ENCODE peak calls at places on chromosomes 1 and 21, in ten cellular contexts. One of them, this sample, is unnamed. For H3K4me1, the result is how much of the 10 kb centered on the place peaks cover.

GRCh38 chr1:195591917-195592672 is 1016.1 kb downstream of the KCNT2 start:
- DNase-seq in neural progenitor cell: no peak
- DNase-seq in kidney: no peak
- DNase-seq in fibroblast of lung: peak
- DNase-seq in IMR-90: peak
- DNase-seq in endothelial cell of umbilical vein: no peak
- DNase-seq in K562: no peak
- DNase-seq in mammary epithelial cell: peak
- DNase-seq in colonic mucosa: no peak
- DNase-seq in HepG2: no peak
- DNase-seq in this sample: no peak

GRCh38 chr1:36534711-36535412 is 52.1 kb upstream of the CSF3R start:
- DNase-seq in neural progenitor cell: no peak
- DNase-seq in kidney: no peak
- DNase-seq in fibroblast of lung: no peak
- DNase-seq in IMR-90: no peak
- DNase-seq in endothelial cell of umbilical vein: no peak
- DNase-seq in K562: no peak
- DNase-seq in mammary epithelial cell: no peak
- DNase-seq in colonic mucosa: no peak
- DNase-seq in HepG2: no peak
- DNase-seq in this sample: no peak

GRCh38 chr1:3185896-3186525 is 117.0 kb downstream of the PRDM16 start:
- DNase-seq in neural progenitor cell: no peak
- DNase-seq in kidney: no peak
- DNase-seq in fibroblast of lung: no peak
- DNase-seq in IMR-90: no peak
- DNase-seq in endothelial cell of umbilical vein: no peak
- DNase-seq in K562: no peak
- DNase-seq in mammary epithelial cell: no peak
- DNase-seq in colonic mucosa: no peak
- DNase-seq in HepG2: no peak
- DNase-seq in this sample: no peak

GRCh38 chr1:161305872-161306519 is 3.8 kb downstream of the MPZ start:
- DNase-seq in neural progenitor cell: peak
- DNase-seq in kidney: peak
- DNase-seq in fibroblast of lung: peak
- DNase-seq in IMR-90: peak
- DNase-seq in endothelial cell of umbilical vein: peak
- DNase-seq in K562: peak
- DNase-seq in mammary epithelial cell: peak
- DNase-seq in colonic mucosa: peak
- DNase-seq in HepG2: peak
- DNase-seq in this sample: peak

GRCh38 chr1:55682198-55682597 is 467.0 kb upstream of the USP24 start:
- DNase-seq in neural progenitor cell: no peak
- DNase-seq in kidney: no peak
- DNase-seq in fibroblast of lung: no peak
- DNase-seq in IMR-90: peak
- DNase-seq in endothelial cell of umbilical vein: no peak
- DNase-seq in K562: no peak
- DNase-seq in mammary epithelial cell: no peak
- DNase-seq in colonic mucosa: no peak
- DNase-seq in HepG2: no peak
- DNase-seq in this sample: no peak

GRCh38 chr1:7261490-7261889 is 476.2 kb downstream of the CAMTA1 start:
- DNase-seq in neural progenitor cell: peak
- DNase-seq in kidney: no peak
- DNase-seq in fibroblast of lung: no peak
- DNase-seq in IMR-90: no peak
- DNase-seq in endothelial cell of umbilical vein: no peak
- DNase-seq in K562: no peak
- DNase-seq in mammary epithelial cell: no peak
- DNase-seq in colonic mucosa: peak
- DNase-seq in HepG2: no peak
- DNase-seq in this sample: no peak

GRCh38 chr1:179984101-179984500 is 29.5 kb downstream of the CEP350 start:
- DNase-seq in neural progenitor cell: no peak
- DNase-seq in kidney: no peak
- DNase-seq in fibroblast of lung: no peak
- DNase-seq in IMR-90: no peak
- DNase-seq in endothelial cell of umbilical vein: no peak
- DNase-seq in K562: no peak
- DNase-seq in mammary epithelial cell: no peak
- DNase-seq in colonic mucosa: no peak
- DNase-seq in HepG2: no peak
- DNase-seq in this sample: no peak

GRCh38 chr1:12708396-12708795 is 7.5 kb upstream of the AADACL3 start:
- DNase-seq in neural progenitor cell: no peak
- DNase-seq in kidney: no peak
- DNase-seq in fibroblast of lung: no peak
- DNase-seq in IMR-90: no peak
- DNase-seq in endothelial cell of umbilical vein: no peak
- DNase-seq in K562: no peak
- DNase-seq in mammary epithelial cell: no peak
- DNase-seq in colonic mucosa: no peak
- DNase-seq in HepG2: no peak
- DNase-seq in this sample: no peak

GRCh38 chr1:77430966-77431735 is 149.3 kb downstream of the AK5 start:
- DNase-seq in neural progenitor cell: no peak
- DNase-seq in kidney: no peak
- DNase-seq in fibroblast of lung: no peak
- DNase-seq in IMR-90: peak
- DNase-seq in endothelial cell of umbilical vein: no peak
- DNase-seq in K562: no peak
- DNase-seq in mammary epithelial cell: no peak
- DNase-seq in colonic mucosa: no peak
- DNase-seq in HepG2: no peak
- DNase-seq in this sample: no peak

GRCh38 chr1:63327417-63328139 is 5.2 kb downstream of the FOXD3 start:
- DNase-seq in neural progenitor cell: peak
- DNase-seq in kidney: peak
- DNase-seq in fibroblast of lung: peak
- DNase-seq in IMR-90: peak
- DNase-seq in endothelial cell of umbilical vein: peak
- DNase-seq in K562: peak
- DNase-seq in mammary epithelial cell: peak
- DNase-seq in colonic mucosa: peak
- DNase-seq in HepG2: peak
- DNase-seq in this sample: peak

GRCh38 chr21:29217818-29218252 is 80.9 kb upstream of the BACH1 start:
- DNase-seq in neural progenitor cell: no peak
- DNase-seq in kidney: no peak
- DNase-seq in fibroblast of lung: peak
- DNase-seq in IMR-90: peak
- DNase-seq in endothelial cell of umbilical vein: peak
- DNase-seq in K562: no peak
- DNase-seq in mammary epithelial cell: peak
- DNase-seq in colonic mucosa: no peak
- DNase-seq in HepG2: peak
- DNase-seq in this sample: no peak

GRCh38 chr1:208203848-208204609 is 40.2 kb downstream of the PLXNA2 start:
- DNase-seq in neural progenitor cell: no peak
- DNase-seq in kidney: no peak
- DNase-seq in fibroblast of lung: peak
- DNase-seq in IMR-90: no peak
- DNase-seq in endothelial cell of umbilical vein: peak
- DNase-seq in K562: no peak
- DNase-seq in mammary epithelial cell: no peak
- DNase-seq in colonic mucosa: no peak
- DNase-seq in HepG2: no peak
- DNase-seq in this sample: no peak

GRCh38 chr21:32285476-32285875 is 6.6 kb upstream of the MIS18A start:
- DNase-seq in neural progenitor cell: no peak
- DNase-seq in kidney: no peak
- DNase-seq in fibroblast of lung: no peak
- DNase-seq in IMR-90: no peak
- DNase-seq in endothelial cell of umbilical vein: no peak
- DNase-seq in K562: no peak
- DNase-seq in mammary epithelial cell: no peak
- DNase-seq in colonic mucosa: no peak
- DNase-seq in HepG2: no peak
- DNase-seq in this sample: no peak

GRCh38 chr1:13892671-13893325 is 192.8 kb downstream of the PRDM2 start:
- DNase-seq in neural progenitor cell: peak
- DNase-seq in kidney: peak
- DNase-seq in fibroblast of lung: no peak
- DNase-seq in IMR-90: no peak
- DNase-seq in endothelial cell of umbilical vein: no peak
- DNase-seq in K562: no peak
- DNase-seq in mammary epithelial cell: no peak
- DNase-seq in colonic mucosa: peak
- DNase-seq in HepG2: no peak
- DNase-seq in this sample: no peak

GRCh38 chr1:56881417-56881816 is 26.8 kb downstream of the C8A start:
- DNase-seq in neural progenitor cell: no peak
- DNase-seq in kidney: no peak
- DNase-seq in fibroblast of lung: no peak
- DNase-seq in IMR-90: no peak
- DNase-seq in endothelial cell of umbilical vein: no peak
- DNase-seq in K562: no peak
- DNase-seq in mammary epithelial cell: no peak
- DNase-seq in colonic mucosa: no peak
- DNase-seq in HepG2: no peak
- DNase-seq in this sample: no peak

GRCh38 chr1:59926381-59927243 is at the start of gene CYP2J2:
- DNase-seq in neural progenitor cell: peak
- DNase-seq in kidney: peak
- DNase-seq in fibroblast of lung: peak
- DNase-seq in IMR-90: no peak
- DNase-seq in endothelial cell of umbilical vein: peak
- DNase-seq in K562: no peak
- DNase-seq in mammary epithelial cell: peak
- DNase-seq in colonic mucosa: peak
- DNase-seq in HepG2: no peak
- DNase-seq in this sample: no peak
- H3K9ac ChIP-seq in neural progenitor cell: no peak
- H3K9ac ChIP-seq in kidney: no peak
- H3K9ac ChIP-seq in fibroblast of lung: no peak
- H3K9ac ChIP-seq in IMR-90: no peak
- H3K9ac ChIP-seq in endothelial cell of umbilical vein: no peak
- H3K9ac ChIP-seq in K562: no peak
- H3K9ac ChIP-seq in mammary epithelial cell: no peak
- H3K9ac ChIP-seq in colonic mucosa: peak
- H3K9ac ChIP-seq in HepG2: peak
- H3K9ac ChIP-seq in this sample: no peak

DNA sequence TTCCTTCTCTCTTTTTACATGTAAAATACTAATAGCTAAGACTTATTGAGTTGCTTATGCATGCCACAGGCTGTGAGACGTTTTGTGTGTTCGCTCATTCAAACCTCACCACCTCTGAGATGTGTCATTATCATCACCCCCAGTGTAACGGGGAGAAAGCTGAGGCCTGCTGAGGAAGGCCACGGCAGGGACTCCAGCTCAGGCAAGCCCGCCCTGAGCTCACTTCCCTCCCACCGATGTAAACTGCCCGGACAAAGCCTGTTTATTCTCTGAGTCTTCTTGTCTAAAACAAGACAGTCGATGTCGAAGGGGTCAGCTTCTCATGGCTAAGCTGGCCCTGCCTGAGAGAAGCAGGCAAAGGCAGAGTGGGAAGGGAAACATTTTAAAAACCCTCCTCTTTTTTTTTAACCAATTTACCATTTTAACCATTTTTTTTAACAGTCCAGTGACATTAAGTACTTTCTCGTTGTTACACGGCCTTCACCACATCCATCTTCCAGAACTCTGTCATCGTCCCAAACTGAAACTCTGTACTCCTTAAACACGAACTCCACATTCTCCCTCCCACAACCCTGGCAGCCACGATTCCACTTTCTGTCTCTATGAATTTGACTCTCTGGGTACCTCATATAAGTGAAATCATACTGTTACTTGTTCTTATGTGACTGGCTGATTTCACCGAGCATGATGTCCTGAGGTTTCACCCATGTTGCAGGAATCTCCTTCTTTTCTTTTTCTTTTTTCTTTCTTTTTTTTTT is 204.8 kb upstream of the GALNT2 start:
- DNase-seq in neural progenitor cell: peak
- DNase-seq in kidney: no peak
- DNase-seq in fibroblast of lung: peak
- DNase-seq in IMR-90: no peak
- DNase-seq in endothelial cell of umbilical vein: no peak
- DNase-seq in K562: no peak
- DNase-seq in mammary epithelial cell: no peak
- DNase-seq in colonic mucosa: no peak
- DNase-seq in HepG2: no peak
- DNase-seq in this sample: no peak
- H3K27ac ChIP-seq in neural progenitor cell: no peak
- H3K27ac ChIP-seq in kidney: no peak
- H3K27ac ChIP-seq in fibroblast of lung: no peak
- H3K27ac ChIP-seq in IMR-90: no peak
- H3K27ac ChIP-seq in endothelial cell of umbilical vein: no peak
- H3K27ac ChIP-seq in K562: no peak
- H3K27ac ChIP-seq in mammary epithelial cell: no peak
- H3K27ac ChIP-seq in colonic mucosa: no peak
- H3K27ac ChIP-seq in HepG2: no peak
- H3K27ac ChIP-seq in this sample: no peak

GRCh38 chr1:235075955-235076308 is 52.7 kb downstream of the TOMM20 start:
- DNase-seq in neural progenitor cell: no peak
- DNase-seq in kidney: peak
- DNase-seq in fibroblast of lung: no peak
- DNase-seq in IMR-90: no peak
- DNase-seq in endothelial cell of umbilical vein: no peak
- DNase-seq in K562: no peak
- DNase-seq in mammary epithelial cell: no peak
- DNase-seq in colonic mucosa: no peak
- DNase-seq in HepG2: no peak
- DNase-seq in this sample: no peak
- H3K4me1 ChIP-seq in neural progenitor cell: under half
- H3K4me1 ChIP-seq in kidney: half or more
- H3K4me1 ChIP-seq in fibroblast of lung: under half
- H3K4me1 ChIP-seq in IMR-90: under half
- H3K4me1 ChIP-seq in endothelial cell of umbilical vein: under half
- H3K4me1 ChIP-seq in K562: under half
- H3K4me1 ChIP-seq in mammary epithelial cell: half or more
- H3K4me1 ChIP-seq in colonic mucosa: under half
- H3K4me1 ChIP-seq in HepG2: half or more
- H3K4me1 ChIP-seq in this sample: under half

DNA sequence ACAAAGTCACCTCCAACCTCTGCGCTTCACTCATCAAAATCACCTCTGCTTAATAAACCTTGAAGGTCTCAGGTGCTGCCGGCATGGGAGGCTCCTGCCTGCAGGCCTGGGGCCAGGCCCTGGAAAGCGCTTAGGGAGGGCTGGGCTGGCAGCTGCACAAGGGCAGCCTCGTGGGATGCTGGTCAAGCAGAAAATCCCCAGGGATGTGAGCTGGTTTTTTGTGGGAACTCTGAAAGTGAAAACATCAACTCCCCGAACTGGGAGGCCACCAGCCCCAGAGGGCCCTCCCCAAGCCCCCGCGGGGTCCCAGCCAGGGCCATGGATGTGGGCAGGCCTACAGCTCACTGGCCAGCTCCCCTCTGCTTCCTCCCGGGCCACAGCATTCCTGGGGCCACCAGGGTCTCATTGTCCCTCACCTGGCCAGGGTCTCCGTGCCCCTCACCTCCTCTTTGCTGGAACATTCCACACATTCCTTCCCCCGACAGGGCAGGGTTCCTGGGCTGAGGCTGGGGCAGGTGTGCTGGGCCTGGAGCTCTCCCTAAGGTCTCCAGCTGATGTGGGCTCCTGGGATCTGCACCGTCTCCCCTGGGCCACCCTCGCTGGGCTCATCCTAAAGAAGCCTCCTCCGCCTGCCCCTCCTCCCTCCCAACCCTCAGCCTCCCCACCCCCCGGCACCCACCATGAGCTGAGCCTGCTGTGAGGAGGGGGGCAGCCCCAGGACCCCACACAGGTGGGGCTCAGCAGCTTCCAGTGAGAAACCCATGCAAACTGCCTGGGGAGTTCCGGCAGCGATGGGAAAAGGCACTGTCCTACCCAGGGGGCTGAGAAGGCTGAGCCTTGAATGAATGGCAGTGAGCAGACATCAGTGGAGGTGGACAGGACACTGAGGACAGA is 36.0 kb upstream of the POFUT2 start:
- DNase-seq in neural progenitor cell: no peak
- DNase-seq in kidney: peak
- DNase-seq in fibroblast of lung: peak
- DNase-seq in IMR-90: peak
- DNase-seq in endothelial cell of umbilical vein: no peak
- DNase-seq in K562: no peak
- DNase-seq in mammary epithelial cell: no peak
- DNase-seq in colonic mucosa: no peak
- DNase-seq in HepG2: no peak
- DNase-seq in this sample: no peak
- H3K9ac ChIP-seq in neural progenitor cell: no peak
- H3K9ac ChIP-seq in kidney: peak
- H3K9ac ChIP-seq in fibroblast of lung: peak
- H3K9ac ChIP-seq in IMR-90: no peak
- H3K9ac ChIP-seq in endothelial cell of umbilical vein: no peak
- H3K9ac ChIP-seq in K562: no peak
- H3K9ac ChIP-seq in mammary epithelial cell: no peak
- H3K9ac ChIP-seq in colonic mucosa: peak
- H3K9ac ChIP-seq in HepG2: no peak
- H3K9ac ChIP-seq in this sample: no peak